ENCODE peak calls at places on chromosomes 11 and 22, in nine cellular contexts. W is tibial artery; H is pancreas; V is IMR-90; P is lower lobe of right lung; I is esophagus muscularis mucosa; K is CD8-positive, alpha-beta memory T cell; N is PC-3; R is SK-N-SH. G is an unnamed sample. For H3K4me1, the result is how much of the 10 kb centered on the place peaks cover.

GRCh38 chr11:7577226-7577882 is 63.6 kb downstream of the PPFIBP2 start:
- DNase-seq in W (peak), H (no peak), V (no peak), P (no peak), I (no peak), K (no peak), N (no peak), R (peak), G (peak)

GRCh38 chr11:35335226-35335625 is 84.1 kb downstream of the SLC1A2 start:
- DNase-seq in W (no peak), H (no peak), V (no peak), P (no peak), I (no peak), K (no peak), N (no peak), R (no peak), G (no peak)

GRCh38 chr11:78298216-78298860 is 109.6 kb downstream of the USP35 start:
- DNase-seq in W (no peak), H (no peak), V (peak), P (no peak), I (no peak), K (no peak), N (no peak), R (no peak), G (no peak)

GRCh38 chr11:134622458-134622857 is 210.4 kb upstream of the B3GAT1 start:
- DNase-seq in W (no peak), H (no peak), V (no peak), P (no peak), I (no peak), K (no peak), N (no peak), R (no peak), G (no peak)

GRCh38 chr11:46484101-46484500 is 92.5 kb upstream of the CHRM4 start:
- DNase-seq in W (no peak), H (no peak), V (no peak), P (no peak), I (no peak), K (no peak), N (no peak), R (no peak), G (no peak)

GRCh38 chr22:44191036-44191454 is 10.3 kb downstream of the PARVG start:
- DNase-seq in W (no peak), H (no peak), V (no peak), P (no peak), I (no peak), K (no peak), N (no peak), R (no peak), G (peak)

GRCh38 chr11:69414773-69415187 is 66.7 kb upstream of the LINC01488 start:
- DNase-seq in W (no peak), H (no peak), V (no peak), P (no peak), I (no peak), K (no peak), N (no peak), R (no peak), G (no peak)

GRCh38 chr11:12013771-12014170 is 5.3 kb upstream of the DKK3 start:
- DNase-seq in W (no peak), H (no peak), V (no peak), P (no peak), I (no peak), K (no peak), N (peak), R (no peak), G (no peak)

GRCh38 chr22:39938509-39938908 is 21.7 kb upstream of the TMA7B start:
- DNase-seq in W (no peak), H (no peak), V (no peak), P (no peak), I (no peak), K (no peak), N (no peak), R (no peak), G (no peak)

GRCh38 chr11:102007567-102008437 is 39.4 kb upstream of the CFAP300 start:
- DNase-seq in W (no peak), H (no peak), V (peak), P (no peak), I (no peak), K (peak), N (peak), R (peak), G (no peak)

GRCh38 chr11:1873048-1873812 is 18.5 kb downstream of the PRR33 start:
- DNase-seq in W (no peak), H (peak), V (peak), P (peak), I (no peak), K (no peak), N (no peak), R (peak), G (peak)

GRCh38 chr11:55949330-55949729 is 13.1 kb upstream of the OR5I1 start:
- DNase-seq in W (no peak), H (no peak), V (no peak), P (no peak), I (no peak), K (no peak), N (no peak), R (no peak), G (no peak)
- H3K4me1 ChIP-seq in W (under half), H (under half), V (under half), P (under half), I (under half), K (under half), N (under half), R (under half), G (under half)

DNA sequence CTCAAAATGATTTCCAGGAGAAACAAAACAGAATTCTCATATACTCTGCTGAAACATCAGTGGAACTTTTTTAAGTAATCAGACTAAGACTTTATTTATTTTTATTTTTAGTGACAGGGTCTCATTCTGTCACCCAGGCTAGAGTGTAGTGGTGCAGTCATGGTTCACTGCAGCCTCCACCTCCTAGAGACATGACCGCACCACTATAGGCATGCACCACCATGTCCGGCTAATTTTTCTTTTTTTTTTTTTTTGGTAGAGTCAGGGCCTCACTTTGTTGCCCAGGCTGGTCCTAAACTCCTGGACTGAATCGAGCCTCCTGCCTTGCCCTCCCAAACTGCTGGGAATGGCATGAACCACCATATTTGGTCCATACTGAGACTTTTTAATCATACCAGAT is 42.9 kb downstream of the PRDM10 start:
- DNase-seq in W (no peak), H (no peak), V (no peak), P (no peak), I (no peak), K (no peak), N (no peak), R (no peak), G (no peak)
- H3K4me1 ChIP-seq in W (under half), H (under half), V (under half), P (under half), I (under half), K (under half), N (under half), R (under half), G (under half)

DNA sequence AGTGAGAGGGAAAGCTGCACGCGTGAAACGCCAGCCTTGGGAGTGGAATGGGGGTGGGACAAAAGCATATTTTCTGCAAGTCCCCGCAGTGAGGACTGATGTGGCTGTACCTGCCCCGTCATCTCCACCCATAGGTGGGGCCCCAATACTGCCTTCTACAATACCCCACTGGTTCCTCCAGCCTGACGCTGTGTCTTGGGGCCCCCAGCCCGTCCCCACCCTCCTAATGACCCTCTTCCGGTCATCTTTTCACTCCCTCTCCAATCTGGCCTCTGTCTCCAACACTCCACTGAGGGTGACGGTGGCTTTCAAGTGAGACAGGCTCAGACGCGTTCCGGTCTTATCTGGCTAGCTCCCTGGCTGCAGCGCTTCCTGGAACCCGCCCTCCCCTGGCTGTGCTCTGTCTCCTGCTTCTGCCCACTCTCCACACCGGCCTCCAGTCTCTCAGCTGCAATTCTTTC is 104.2 kb downstream of the MICAL3 start:
- DNase-seq in W (no peak), H (no peak), V (peak), P (no peak), I (no peak), K (no peak), N (no peak), R (peak), G (peak)
- H3K4me1 ChIP-seq in W (half or more), H (under half), V (under half), P (half or more), I (half or more), K (under half), N (half or more), R (half or more), G (under half)

GRCh38 chr11:44943118-44943517 is 7.6 kb downstream of the TP53I11 start:
- DNase-seq in W (peak), H (no peak), V (no peak), P (peak), I (no peak), K (no peak), N (no peak), R (no peak), G (no peak)

GRCh38 chr11:44941286-44942021 is 9.2 kb downstream of the TP53I11 start:
- DNase-seq in W (no peak), H (no peak), V (no peak), P (no peak), I (no peak), K (no peak), N (no peak), R (no peak), G (no peak)

GRCh38 chr11:44943696-44944095 is 7.0 kb downstream of the TP53I11 start:
- DNase-seq in W (no peak), H (no peak), V (no peak), P (no peak), I (no peak), K (no peak), N (no peak), R (no peak), G (no peak)

GRCh38 chr11:44940835-44941234 is 9.8 kb downstream of the TP53I11 start:
- DNase-seq in W (no peak), H (no peak), V (no peak), P (no peak), I (no peak), K (no peak), N (no peak), R (no peak), G (no peak)

GRCh38 chr11:44942029-44942710 is 8.5 kb downstream of the TP53I11 start:
- DNase-seq in W (no peak), H (no peak), V (no peak), P (no peak), I (no peak), K (no peak), N (no peak), R (no peak), G (no peak)
- H3K4me1 ChIP-seq in W (under half), H (under half), V (under half), P (half or more), I (half or more), K (under half), N (under half), R (under half), G (under half)

GRCh38 chr11:31450841-31451240 is 58.6 kb downstream of the IMMP1L start:
- DNase-seq in W (no peak), H (no peak), V (no peak), P (no peak), I (no peak), K (no peak), N (no peak), R (no peak), G (no peak)
- H3K4me1 ChIP-seq in W (under half), H (under half), V (under half), P (under half), I (under half), K (under half), N (under half), R (under half), G (under half)

DNA sequence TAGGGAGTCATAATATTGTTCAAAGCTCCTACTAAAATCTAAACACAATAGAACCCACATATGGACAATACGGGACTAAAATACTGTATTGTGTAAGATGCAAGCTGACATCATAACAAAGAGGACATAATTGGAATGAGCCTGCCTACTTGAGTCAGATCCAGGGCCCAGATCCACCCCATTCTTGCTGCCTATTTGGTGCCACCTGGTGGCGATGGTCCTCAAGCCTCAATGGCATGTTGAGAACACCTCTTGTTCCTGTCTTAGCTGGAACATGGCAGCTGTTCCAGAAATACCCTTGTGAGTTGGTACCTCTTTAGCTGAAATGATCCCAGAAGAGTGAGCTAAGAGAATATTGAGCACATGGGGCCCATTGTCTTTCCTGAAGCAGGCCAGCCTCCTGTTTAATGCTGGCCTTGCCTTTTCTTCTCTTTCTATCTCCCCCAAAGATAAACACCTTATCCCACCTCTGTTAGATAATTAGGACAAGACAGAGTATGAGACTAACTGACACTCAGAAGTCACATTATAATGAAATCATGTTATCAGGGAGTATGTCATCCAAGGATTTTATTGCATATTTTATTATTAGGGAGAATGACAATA is 680.9 kb upstream of the ANO5 start:
- DNase-seq in W (no peak), H (peak), V (no peak), P (peak), I (no peak), K (no peak), N (peak), R (peak), G (no peak)
- H3K4me1 ChIP-seq in W (under half), H (under half), V (under half), P (under half), I (under half), K (under half), N (under half), R (under half), G (under half)

DNA sequence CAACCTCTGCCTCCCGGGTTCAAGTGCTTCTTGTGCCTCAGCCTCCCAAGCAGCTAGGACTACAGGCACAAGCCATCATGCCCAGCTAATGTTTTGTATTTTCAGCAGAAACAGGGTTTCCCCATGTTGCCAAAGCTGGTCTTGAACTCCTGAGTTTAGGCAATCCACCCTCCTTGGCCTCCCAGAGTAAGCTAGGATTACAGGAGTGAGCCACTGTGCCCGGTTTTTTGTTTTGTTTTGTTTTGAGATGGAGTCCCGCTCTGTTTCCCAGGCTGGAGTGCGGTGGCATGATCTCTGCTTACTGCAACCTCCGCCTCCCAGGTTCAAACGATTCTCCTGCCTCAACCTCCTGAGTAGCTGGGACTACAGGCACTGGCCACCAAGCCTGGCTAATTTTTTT is 41.0 kb downstream of the CELF1 start:
- DNase-seq in W (no peak), H (no peak), V (no peak), P (no peak), I (no peak), K (no peak), N (no peak), R (no peak), G (no peak)
- H3K4me1 ChIP-seq in W (half or more), H (under half), V (under half), P (half or more), I (half or more), K (half or more), N (under half), R (under half), G (under half)

GRCh38 chr11:58579192-58580129 is 598 bp downstream of the ZFP91 start:
- DNase-seq in W (peak), H (peak), V (peak), P (peak), I (peak), K (peak), N (peak), R (peak), G (peak)
- H3K4me1 ChIP-seq in W (under half), H (under half), V (under half), P (half or more), I (half or more), K (half or more), N (half or more), R (under half), G (under half)

GRCh38 chr11:62399172-62399867 is 19.5 kb upstream of the SCGB1A1 start:
- DNase-seq in W (peak), H (no peak), V (no peak), P (no peak), I (no peak), K (peak), N (no peak), R (no peak), G (no peak)
- H3K4me1 ChIP-seq in W (half or more), H (under half), V (under half), P (half or more), I (half or more), K (under half), N (under half), R (half or more), G (under half)